ENCODE peak calls at places on chromosome 5, in four cellular contexts. X, Q, M and T are unnamed samples.

GRCh38 chr5:98414938-98415337 is 358.5 kb upstream of the RGMB start:
- DNase-seq in M (peak), X (peak), Q (no peak), T (no peak)

GRCh38 chr5:171544913-171545550 is 125.6 kb downstream of the FGF18 start:
- DNase-seq in X (no peak), Q (no peak), M (no peak), T (no peak)

GRCh38 chr5:34522599-34523381 is 133.3 kb upstream of the RAI14 start:
- DNase-seq in M (peak), Q (peak), X (peak), T (peak)

GRCh38 chr5:133746834-133747233 is 134.5 kb upstream of the FSTL4 start:
- DNase-seq in M (no peak), X (no peak), Q (no peak), T (peak)

GRCh38 chr5:94442971-94443370 is 175.4 kb downstream of the KIAA0825 start:
- DNase-seq in X (peak), Q (no peak), M (no peak), T (no peak)

GRCh38 chr5:76986828-76987526 is 34.1 kb downstream of the CRHBP start:
- DNase-seq in Q (no peak), X (no peak), M (no peak), T (no peak)

GRCh38 chr5:109089191-109089590 is 320.6 kb downstream of the PJA2 start:
- DNase-seq in Q (no peak), X (no peak), M (no peak), T (no peak)

GRCh38 chr5:178416919-178417318 is 173.3 kb downstream of the COL23A1 start:
- DNase-seq in Q (no peak), M (no peak), X (peak), T (peak)

GRCh38 chr5:74382864-74383618 is 257.5 kb downstream of the ENC1 start:
- DNase-seq in M (no peak), Q (no peak), X (peak), T (no peak)